ENCODE peak calls at places on chromosome 3, in eight cellular contexts. One of them, this sample, is unnamed.

GRCh38 chr3:46183330-46183729 is 24.8 kb downstream of the CCR1 start:
- DNase-seq in astrocyte: no peak
- DNase-seq in CD8-positive, alpha-beta T cell: no peak
- DNase-seq in lower lobe of right lung: no peak
- DNase-seq in MM.1S: no peak
- DNase-seq in hepatocyte: no peak
- DNase-seq in GM12865: no peak
- DNase-seq in right atrium auricular region: no peak
- DNase-seq in this sample: no peak

GRCh38 chr3:188349276-188349962 is 195.5 kb downstream of the LPP start:
- DNase-seq in lower lobe of right lung: no peak
- DNase-seq in hepatocyte: no peak
- DNase-seq in right atrium auricular region: no peak
- DNase-seq in CD8-positive, alpha-beta T cell: no peak
- DNase-seq in MM.1S: no peak
- DNase-seq in GM12865: peak
- DNase-seq in astrocyte: peak
- DNase-seq in this sample: peak

GRCh38 chr3:175590745-175591144 is 731.6 kb downstream of the NAALADL2 start:
- DNase-seq in GM12865: no peak
- DNase-seq in MM.1S: no peak
- DNase-seq in astrocyte: no peak
- DNase-seq in CD8-positive, alpha-beta T cell: no peak
- DNase-seq in hepatocyte: no peak
- DNase-seq in lower lobe of right lung: no peak
- DNase-seq in right atrium auricular region: no peak
- DNase-seq in this sample: no peak

GRCh38 chr3:16509721-16510619 is 3.5 kb downstream of the RFTN1 start:
- DNase-seq in lower lobe of right lung: no peak
- DNase-seq in GM12865: peak
- DNase-seq in MM.1S: no peak
- DNase-seq in hepatocyte: no peak
- DNase-seq in astrocyte: no peak
- DNase-seq in CD8-positive, alpha-beta T cell: no peak
- DNase-seq in right atrium auricular region: no peak
- DNase-seq in this sample: peak

GRCh38 chr3:188404701-188405100 is 250.7 kb downstream of the LPP start:
- DNase-seq in astrocyte: no peak
- DNase-seq in CD8-positive, alpha-beta T cell: no peak
- DNase-seq in hepatocyte: no peak
- DNase-seq in GM12865: no peak
- DNase-seq in right atrium auricular region: no peak
- DNase-seq in lower lobe of right lung: no peak
- DNase-seq in MM.1S: no peak
- DNase-seq in this sample: no peak

GRCh38 chr3:48130321-48130881 is 57.8 kb downstream of the CDC25A start:
- DNase-seq in right atrium auricular region: peak
- DNase-seq in lower lobe of right lung: peak
- DNase-seq in hepatocyte: peak
- DNase-seq in GM12865: no peak
- DNase-seq in MM.1S: no peak
- DNase-seq in CD8-positive, alpha-beta T cell: no peak
- DNase-seq in astrocyte: peak
- DNase-seq in this sample: no peak

GRCh38 chr3:83968386-83968785 is 990.4 kb upstream of the CADM2 start:
- DNase-seq in astrocyte: no peak
- DNase-seq in MM.1S: peak
- DNase-seq in right atrium auricular region: no peak
- DNase-seq in GM12865: peak
- DNase-seq in lower lobe of right lung: no peak
- DNase-seq in CD8-positive, alpha-beta T cell: no peak
- DNase-seq in hepatocyte: no peak
- DNase-seq in this sample: no peak

GRCh38 chr3:138381413-138381901 is 33.1 kb downstream of the MRAS start:
- DNase-seq in CD8-positive, alpha-beta T cell: no peak
- DNase-seq in astrocyte: peak
- DNase-seq in hepatocyte: no peak
- DNase-seq in right atrium auricular region: no peak
- DNase-seq in GM12865: no peak
- DNase-seq in MM.1S: no peak
- DNase-seq in lower lobe of right lung: no peak
- DNase-seq in this sample: peak

GRCh38 chr3:901953-902778 is 190.7 kb upstream of the CNTN6 start:
- DNase-seq in right atrium auricular region: no peak
- DNase-seq in hepatocyte: peak
- DNase-seq in CD8-positive, alpha-beta T cell: no peak
- DNase-seq in MM.1S: no peak
- DNase-seq in lower lobe of right lung: no peak
- DNase-seq in GM12865: peak
- DNase-seq in astrocyte: no peak
- DNase-seq in this sample: peak

GRCh38 chr3:71926242-71926560 is 141.3 kb upstream of the PROK2 start:
- DNase-seq in hepatocyte: peak
- DNase-seq in lower lobe of right lung: no peak
- DNase-seq in right atrium auricular region: no peak
- DNase-seq in MM.1S: peak
- DNase-seq in astrocyte: no peak
- DNase-seq in GM12865: peak
- DNase-seq in CD8-positive, alpha-beta T cell: no peak
- DNase-seq in this sample: peak

GRCh38 chr3:43005253-43005652 is 26.1 kb downstream of the GASK1A start:
- DNase-seq in right atrium auricular region: no peak
- DNase-seq in lower lobe of right lung: no peak
- DNase-seq in astrocyte: no peak
- DNase-seq in GM12865: no peak
- DNase-seq in hepatocyte: no peak
- DNase-seq in CD8-positive, alpha-beta T cell: no peak
- DNase-seq in MM.1S: no peak
- DNase-seq in this sample: no peak

GRCh38 chr3:131711114-131711786 is 208.5 kb upstream of the MRPL3 start:
- DNase-seq in lower lobe of right lung: no peak
- DNase-seq in astrocyte: no peak
- DNase-seq in GM12865: no peak
- DNase-seq in MM.1S: peak
- DNase-seq in right atrium auricular region: no peak
- DNase-seq in CD8-positive, alpha-beta T cell: no peak
- DNase-seq in hepatocyte: no peak
- DNase-seq in this sample: no peak

GRCh38 chr3:35338186-35338585 is 301.1 kb upstream of the ARPP21 start:
- DNase-seq in lower lobe of right lung: no peak
- DNase-seq in CD8-positive, alpha-beta T cell: no peak
- DNase-seq in GM12865: no peak
- DNase-seq in hepatocyte: no peak
- DNase-seq in astrocyte: no peak
- DNase-seq in right atrium auricular region: no peak
- DNase-seq in MM.1S: no peak
- DNase-seq in this sample: no peak

GRCh38 chr3:125622381-125622788 is 27.1 kb upstream of the OSBPL11 start:
- DNase-seq in hepatocyte: peak
- DNase-seq in astrocyte: no peak
- DNase-seq in MM.1S: no peak
- DNase-seq in lower lobe of right lung: peak
- DNase-seq in right atrium auricular region: peak
- DNase-seq in CD8-positive, alpha-beta T cell: no peak
- DNase-seq in GM12865: no peak
- DNase-seq in this sample: no peak

GRCh38 chr3:125618851-125619250 is 23.6 kb upstream of the OSBPL11 start:
- DNase-seq in lower lobe of right lung: no peak
- DNase-seq in GM12865: no peak
- DNase-seq in right atrium auricular region: no peak
- DNase-seq in hepatocyte: no peak
- DNase-seq in CD8-positive, alpha-beta T cell: no peak
- DNase-seq in astrocyte: no peak
- DNase-seq in MM.1S: no peak
- DNase-seq in this sample: no peak

GRCh38 chr3:125613204-125613603 is 17.9 kb upstream of the OSBPL11 start:
- DNase-seq in CD8-positive, alpha-beta T cell: no peak
- DNase-seq in lower lobe of right lung: no peak
- DNase-seq in hepatocyte: no peak
- DNase-seq in astrocyte: no peak
- DNase-seq in right atrium auricular region: no peak
- DNase-seq in GM12865: no peak
- DNase-seq in MM.1S: no peak
- DNase-seq in this sample: no peak

GRCh38 chr3:125615256-125615655 is 20.0 kb upstream of the OSBPL11 start:
- DNase-seq in lower lobe of right lung: no peak
- DNase-seq in right atrium auricular region: no peak
- DNase-seq in CD8-positive, alpha-beta T cell: no peak
- DNase-seq in MM.1S: no peak
- DNase-seq in hepatocyte: no peak
- DNase-seq in GM12865: no peak
- DNase-seq in astrocyte: no peak
- DNase-seq in this sample: no peak

GRCh38 chr3:125618208-125618607 is 22.9 kb upstream of the OSBPL11 start:
- DNase-seq in right atrium auricular region: no peak
- DNase-seq in hepatocyte: no peak
- DNase-seq in astrocyte: no peak
- DNase-seq in GM12865: no peak
- DNase-seq in MM.1S: no peak
- DNase-seq in CD8-positive, alpha-beta T cell: no peak
- DNase-seq in lower lobe of right lung: no peak
- DNase-seq in this sample: no peak
- TF ChIP-seq CTCF in right atrium auricular region: no peak
- TF ChIP-seq CTCF in hepatocyte: no peak
- TF ChIP-seq CTCF in astrocyte: no peak
- TF ChIP-seq CTCF in GM12865: no peak
- TF ChIP-seq CTCF in MM.1S: no peak
- TF ChIP-seq CTCF in CD8-positive, alpha-beta T cell: no peak
- TF ChIP-seq CTCF in lower lobe of right lung: no peak
- TF ChIP-seq CTCF in this sample: no peak

GRCh38 chr3:64166584-64167155 is 58.6 kb downstream of the PRICKLE2 start:
- DNase-seq in lower lobe of right lung: no peak
- DNase-seq in GM12865: no peak
- DNase-seq in hepatocyte: no peak
- DNase-seq in right atrium auricular region: no peak
- DNase-seq in CD8-positive, alpha-beta T cell: no peak
- DNase-seq in MM.1S: no peak
- DNase-seq in astrocyte: peak
- DNase-seq in this sample: peak
- TF ChIP-seq CTCF in lower lobe of right lung: no peak
- TF ChIP-seq CTCF in GM12865: no peak
- TF ChIP-seq CTCF in hepatocyte: peak
- TF ChIP-seq CTCF in right atrium auricular region: no peak
- TF ChIP-seq CTCF in CD8-positive, alpha-beta T cell: no peak
- TF ChIP-seq CTCF in MM.1S: no peak
- TF ChIP-seq CTCF in astrocyte: peak
- TF ChIP-seq CTCF in this sample: peak

DNA sequence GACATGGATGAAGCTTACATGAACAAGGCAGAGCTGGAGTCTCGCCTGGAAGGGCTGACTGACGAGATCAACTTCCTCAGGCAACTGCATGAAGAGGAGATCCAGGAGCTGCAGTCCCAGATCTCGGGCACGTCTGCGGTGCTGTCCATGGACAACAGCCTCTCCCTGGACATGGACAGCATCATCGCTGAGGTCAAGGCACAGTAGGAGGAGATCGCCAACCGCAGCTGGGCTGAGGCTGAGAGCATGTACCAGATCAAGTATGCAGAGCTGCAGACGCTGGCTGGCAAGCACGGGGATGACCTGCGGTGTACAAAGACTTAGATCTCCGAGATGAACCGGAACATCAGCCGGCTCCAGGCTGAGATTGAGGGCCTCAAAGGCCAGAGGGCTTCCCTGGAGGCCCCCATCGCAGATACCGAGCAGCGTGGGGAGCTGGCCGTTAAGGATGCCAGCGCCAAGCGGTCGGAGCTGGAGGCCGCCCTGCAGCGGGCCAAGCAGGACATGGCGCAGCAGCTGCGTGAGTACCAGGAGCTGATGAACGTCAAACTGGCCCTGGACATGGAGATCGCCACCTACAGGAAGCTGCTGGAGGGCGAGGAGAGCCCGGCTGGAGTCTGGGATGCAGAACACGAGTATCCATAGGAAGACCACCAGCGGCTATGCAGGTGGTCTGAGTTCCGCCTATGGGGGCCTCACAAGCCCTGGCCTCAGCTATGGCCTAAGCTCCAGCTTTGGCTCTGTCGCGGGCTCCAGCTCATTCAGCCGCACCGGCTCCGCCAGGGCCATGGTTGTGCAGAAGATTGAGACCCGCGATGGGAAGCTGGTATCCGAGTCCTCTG is 77.6 kb downstream of the CLDN11 start:
- DNase-seq in CD8-positive, alpha-beta T cell: no peak
- DNase-seq in lower lobe of right lung: no peak
- DNase-seq in GM12865: no peak
- DNase-seq in hepatocyte: no peak
- DNase-seq in astrocyte: no peak
- DNase-seq in MM.1S: no peak
- DNase-seq in right atrium auricular region: no peak
- DNase-seq in this sample: no peak
- TF ChIP-seq CTCF in CD8-positive, alpha-beta T cell: no peak
- TF ChIP-seq CTCF in lower lobe of right lung: no peak
- TF ChIP-seq CTCF in GM12865: no peak
- TF ChIP-seq CTCF in hepatocyte: no peak
- TF ChIP-seq CTCF in astrocyte: no peak
- TF ChIP-seq CTCF in MM.1S: no peak
- TF ChIP-seq CTCF in right atrium auricular region: no peak
- TF ChIP-seq CTCF in this sample: peak

DNA sequence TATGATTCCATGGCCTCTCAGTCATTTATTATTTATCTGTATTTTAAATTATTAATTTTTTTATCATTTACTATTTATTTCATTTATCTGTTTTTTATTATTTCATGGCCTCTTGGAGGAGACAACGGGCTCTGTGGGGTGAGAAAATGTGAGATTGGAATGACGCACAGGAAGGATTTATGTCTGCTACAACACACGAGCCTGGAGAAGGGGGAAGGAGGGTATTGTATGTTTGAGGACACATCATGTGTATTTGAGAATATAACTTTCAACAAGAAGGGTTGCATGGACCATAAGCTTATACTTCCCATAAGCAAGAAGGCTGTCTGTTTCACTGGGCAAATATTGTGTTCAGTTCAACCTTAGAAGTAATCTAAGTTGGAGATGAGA is 31.7 kb downstream of the LSM3 start:
- DNase-seq in astrocyte: no peak
- DNase-seq in GM12865: no peak
- DNase-seq in lower lobe of right lung: no peak
- DNase-seq in MM.1S: no peak
- DNase-seq in right atrium auricular region: no peak
- DNase-seq in hepatocyte: no peak
- DNase-seq in CD8-positive, alpha-beta T cell: no peak
- DNase-seq in this sample: no peak
- TF ChIP-seq CTCF in astrocyte: no peak
- TF ChIP-seq CTCF in GM12865: no peak
- TF ChIP-seq CTCF in lower lobe of right lung: no peak
- TF ChIP-seq CTCF in MM.1S: no peak
- TF ChIP-seq CTCF in right atrium auricular region: no peak
- TF ChIP-seq CTCF in hepatocyte: no peak
- TF ChIP-seq CTCF in CD8-positive, alpha-beta T cell: no peak
- TF ChIP-seq CTCF in this sample: no peak